ENCODE peak calls at places on chromosomes 2 and 18, in nine cellular contexts. H is Daoy; T is stimulated activated CD4-positive, alpha-beta T cell treated with anti-CD3 and anti-CD28 coated beads, Interleukin-2, amount 100 ng/mL, for 48 hours; X is transverse colon; Y is EH; N is CD4-positive, alpha-beta memory T cell; P is H7; L is T-helper 1 cell; I is ACHN. C is an unnamed sample.

GRCh38 chr2:212226114-212226513 is 312.5 kb downstream of the ERBB4 start:
- DNase-seq in I (no peak), H (no peak), L (no peak), T (no peak), P (no peak), X (no peak), N (no peak), Y (no peak), C (no peak)

GRCh38 chr2:200172521-200172920 is 134.0 kb upstream of the SPATS2L start:
- DNase-seq in I (no peak), N (no peak), Y (peak), H (no peak), X (no peak), L (no peak), P (no peak), T (no peak), C (no peak)

GRCh38 chr2:207746131-207746530 is 23.6 kb downstream of the FZD5 start:
- DNase-seq in I (peak), X (peak), T (peak), P (peak), L (no peak), H (peak), N (peak), Y (peak), C (peak)

GRCh38 chr2:68971591-68972231 is 2.7 kb upstream of the GKN1 start:
- DNase-seq in P (no peak), X (no peak), L (no peak), I (peak), H (peak), N (no peak), T (no peak), Y (peak), C (no peak)

GRCh38 chr2:106644623-106645022 is 157.5 kb downstream of the CD8B2 start:
- DNase-seq in X (no peak), Y (no peak), H (no peak), P (no peak), T (no peak), L (no peak), I (no peak), N (no peak), C (no peak)

GRCh38 chr2:98833172-98833916 is 102.4 kb upstream of the MGAT4A start:
- DNase-seq in L (no peak), X (no peak), N (no peak), I (no peak), P (no peak), H (no peak), Y (no peak), T (no peak), C (no peak)

GRCh38 chr2:239393401-239393940 is 7.3 kb downstream of the HDAC4 start:
- DNase-seq in I (no peak), N (no peak), T (no peak), Y (peak), X (peak), P (no peak), H (no peak), L (no peak), C (peak)

GRCh38 chr18:78661316-78661715 is 318.3 kb upstream of the SALL3 start:
- DNase-seq in N (no peak), H (no peak), Y (no peak), L (no peak), T (no peak), P (no peak), I (no peak), X (no peak), C (no peak)

GRCh38 chr2:50448556-50448955 is 583.4 kb downstream of the NRXN1 start:
- DNase-seq in T (no peak), L (no peak), N (no peak), P (no peak), H (no peak), I (no peak), Y (no peak), X (no peak), C (no peak)

GRCh38 chr2:227415538-227416424 is 28.0 kb upstream of the SCYGR1 start:
- DNase-seq in P (no peak), N (no peak), I (peak), T (no peak), X (no peak), Y (peak), H (peak), L (no peak), C (peak)

GRCh38 chr2:241673189-241673663 is 13.4 kb downstream of the DTYMK start:
- DNase-seq in T (no peak), N (no peak), Y (no peak), L (no peak), X (no peak), P (peak), H (no peak), I (no peak), C (no peak)

GRCh38 chr2:222424281-222424728 is at the start of gene SGPP2:
- DNase-seq in Y (no peak), I (no peak), N (peak), L (peak), P (peak), X (peak), H (no peak), T (peak), C (no peak)

GRCh38 chr2:196925768-196926561 is 542 bp downstream of the PGAP1 start:
- DNase-seq in Y (peak), I (peak), L (peak), X (peak), H (peak), T (no peak), P (peak), N (peak), C (peak)

GRCh38 chr2:205892141-205893064 is 193.6 kb downstream of the INO80D start:
- DNase-seq in H (peak), I (no peak), N (no peak), X (peak), T (no peak), P (peak), L (no peak), Y (peak), C (no peak)

GRCh38 chr2:12684471-12684936 is 32.2 kb upstream of the TRIB2 start:
- DNase-seq in L (no peak), I (no peak), Y (peak), T (no peak), X (no peak), P (peak), N (no peak), H (no peak), C (no peak)

GRCh38 chr2:128535928-128536327 is 217.3 kb upstream of the HS6ST1 start:
- DNase-seq in L (no peak), P (no peak), N (no peak), Y (peak), T (no peak), X (no peak), I (no peak), H (peak), C (no peak)

GRCh38 chr18:33934258-33934657 is 290.5 kb downstream of the NOL4 start:
- DNase-seq in L (no peak), H (no peak), I (no peak), P (no peak), T (no peak), Y (no peak), X (no peak), N (no peak), C (no peak)

GRCh38 chr2:79776461-79777146 is 263.8 kb downstream of the CTNNA2 start:
- DNase-seq in X (no peak), T (no peak), P (no peak), H (no peak), N (no peak), Y (no peak), L (no peak), I (no peak), C (no peak)

GRCh38 chr18:48560491-48560890 is 21.7 kb downstream of the CTIF start:
- DNase-seq in P (no peak), Y (no peak), T (no peak), L (no peak), N (no peak), X (no peak), H (no peak), I (no peak), C (no peak)

GRCh38 chr2:228474466-228474865 is 293.0 kb upstream of the SPHKAP start:
- DNase-seq in P (no peak), T (no peak), X (no peak), Y (peak), I (peak), N (no peak), H (no peak), L (no peak), C (no peak)

C was measured in erythroblast.